ENCODE peak calls at places on chromosomes 4 and X, in six cellular contexts. D is PC-3, R is ovary, K is lung, H is heart left ventricle, F is lower lobe of right lung. B is an unnamed sample.

GRCh38 chr4:165740911-165741310 is 132.1 kb upstream of the TLL1 start:
- DNase-seq in F (no peak), R (no peak), K (no peak), H (no peak), D (peak), B (no peak)

GRCh38 chr4:88780389-88780788 is 82.8 kb upstream of the NAP1L5 start:
- DNase-seq in K (no peak), D (peak), F (no peak), R (no peak), H (no peak), B (no peak)

GRCh38 chr4:42371306-42372063 is 25.8 kb upstream of the SHISA3 start:
- DNase-seq in D (peak), F (no peak), K (no peak), R (no peak), H (no peak), B (no peak)

GRCh38 chrX:46803140-46803539 is 33.7 kb upstream of the RP2 start:
- DNase-seq in K (no peak), R (no peak), H (no peak), F (no peak), D (peak), B (no peak)

GRCh38 chrX:63754141-63754859 is 30.7 kb downstream of the ARHGEF9 start:
- DNase-seq in F (no peak), K (no peak), D (no peak), H (no peak), R (no peak), B (peak)

GRCh38 chrX:20857746-20858145 is 516.5 kb upstream of the CNKSR2 start:
- DNase-seq in F (no peak), H (no peak), R (no peak), K (no peak), D (peak), B (no peak)

GRCh38 chr4:126753592-126753991 is 879.2 kb upstream of the INTU start:
- DNase-seq in H (no peak), K (no peak), F (no peak), R (no peak), D (no peak), B (no peak)

GRCh38 chr4:3059090-3059428 is 15.3 kb downstream of the HTT-AS start:
- DNase-seq in K (no peak), D (no peak), R (no peak), F (no peak), H (no peak), B (no peak)

GRCh38 chr4:104425003-104425402 is 69.7 kb downstream of the CXXC4 start:
- DNase-seq in D (no peak), K (no peak), R (no peak), H (no peak), F (no peak), B (no peak)

GRCh38 chrX:88202149-88202548 is 544.9 kb upstream of the CPXCR1 start:
- DNase-seq in F (no peak), R (no peak), H (no peak), K (no peak), D (no peak), B (no peak)

GRCh38 chr4:79492148-79492547 is 84.1 kb upstream of the GK2 start:
- DNase-seq in D (no peak), H (peak), R (no peak), F (no peak), K (no peak), B (no peak)

GRCh38 chr4:72567821-72568620 is 1.0 kb downstream of the ADAMTS3 start:
- DNase-seq in H (peak), K (peak), D (peak), F (peak), R (peak), B (peak)

GRCh38 chr4:153223935-153224334 is 19.7 kb downstream of the TRIM2 start:
- DNase-seq in R (no peak), F (no peak), D (peak), H (no peak), K (peak), B (peak)

GRCh38 chr4:153224474-153224873 is 20.2 kb downstream of the TRIM2 start:
- DNase-seq in K (no peak), H (no peak), F (no peak), D (no peak), R (no peak), B (no peak)

GRCh38 chr4:153222162-153222789 is 18.0 kb downstream of the TRIM2 start:
- DNase-seq in F (no peak), K (no peak), R (peak), D (peak), H (peak), B (peak)

GRCh38 chr4:153222790-153223417 is 18.7 kb downstream of the TRIM2 start:
- DNase-seq in R (peak), K (peak), F (peak), D (peak), H (peak), B (peak)

DNA sequence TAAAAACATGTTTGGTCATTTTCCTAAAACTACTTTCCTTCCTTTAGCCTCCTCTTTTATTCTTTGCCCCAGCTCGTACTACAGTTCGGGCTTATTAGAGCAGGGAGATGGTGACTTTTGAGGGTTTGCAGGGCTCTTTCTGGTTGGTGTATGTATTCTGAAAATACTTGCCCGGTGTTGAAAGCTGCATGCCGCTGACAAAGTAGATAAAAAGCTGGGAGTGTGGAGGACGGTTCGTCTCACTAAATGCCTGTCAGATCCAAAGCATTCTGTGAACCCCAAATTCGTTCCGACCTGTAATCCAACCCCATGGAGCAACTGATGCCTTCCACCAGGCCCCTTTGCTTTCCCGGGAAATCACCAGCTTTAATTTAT is 19.2 kb downstream of the TRIM2 start:
- DNase-seq in K (no peak), H (no peak), D (no peak), F (no peak), R (no peak), B (no peak)
- H3K4me3 ChIP-seq in K (no peak), H (peak), D (peak), F (peak), R (peak), B (peak)

GRCh38 chrX:66018585-66019309 is 21.1 kb downstream of the VSIG4 start:
- DNase-seq in F (no peak), K (no peak), D (no peak), R (no peak), H (no peak), B (no peak)
- H3K27ac ChIP-seq in F (no peak), K (no peak), D (no peak), R (no peak), H (no peak), B (no peak)

DNA sequence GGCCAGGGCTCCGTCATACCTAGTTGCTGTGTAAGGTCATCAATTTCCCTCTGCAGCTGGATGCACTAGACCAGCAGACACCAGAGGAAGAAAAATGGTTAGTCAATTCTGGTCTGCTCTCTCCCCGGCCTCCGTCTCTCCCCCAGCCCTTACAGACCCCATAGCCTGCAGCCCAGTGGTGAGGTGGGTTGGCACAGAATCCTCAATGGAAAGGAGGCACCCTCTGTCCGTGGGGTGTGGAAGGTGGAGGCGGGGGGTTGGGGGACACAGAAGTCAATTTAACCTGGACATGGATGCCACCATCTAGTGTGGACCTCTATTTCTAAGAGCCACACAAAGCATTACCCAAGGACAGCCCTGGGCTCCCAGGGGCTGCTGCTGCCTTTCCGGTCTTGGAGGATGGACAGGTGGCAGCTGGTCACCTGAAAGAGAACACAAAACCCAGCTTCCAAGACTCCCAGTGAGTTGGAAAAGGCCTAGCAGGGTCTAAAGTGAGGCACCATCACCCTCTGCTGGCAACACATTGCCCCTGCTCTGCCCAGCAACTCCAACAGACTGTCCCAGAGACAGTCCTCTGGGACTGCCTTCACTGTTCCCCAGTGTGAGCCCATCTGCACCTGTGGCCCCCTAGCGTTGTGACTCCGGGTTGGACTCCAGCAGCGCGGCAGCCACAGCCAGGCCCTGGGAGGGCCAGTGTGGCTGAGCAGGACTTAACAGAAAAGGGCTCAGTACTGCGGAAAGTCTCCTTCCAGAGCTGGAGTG is 40.1 kb upstream of the NHSL2 start:
- DNase-seq in R (no peak), H (no peak), F (no peak), D (peak), K (no peak), B (peak)
- TF ChIP-seq CTCF in R (no peak), H (no peak), F (no peak), D (peak), K (no peak), B (no peak)

GRCh38 chrX:41421071-41421729 is 25.9 kb upstream of the NYX start:
- DNase-seq in F (no peak), R (no peak), K (no peak), H (no peak), D (no peak), B (no peak)
- H3K4me3 ChIP-seq in F (peak), R (peak), K (no peak), H (peak), D (no peak), B (no peak)

DNA sequence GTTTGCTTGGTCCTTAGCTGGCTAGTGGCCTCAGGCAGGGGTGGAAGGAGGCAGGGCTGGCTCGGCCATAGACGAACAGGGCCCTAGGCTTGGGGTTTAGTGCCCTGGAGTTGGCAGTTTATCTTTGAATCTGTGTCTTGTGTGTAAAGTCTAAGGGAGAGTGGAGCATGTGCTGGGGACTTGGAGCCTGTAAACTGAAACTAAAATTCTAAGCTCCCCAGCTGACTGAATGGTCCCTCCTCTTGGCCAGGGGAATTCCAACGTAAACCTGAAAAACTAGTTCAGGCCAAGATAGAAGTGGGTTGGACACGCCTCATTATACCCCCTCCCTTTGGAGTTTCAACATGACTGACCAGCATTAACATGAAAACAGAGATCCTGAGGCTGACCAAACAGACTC is 46.1 kb upstream of the GPR78 start:
- DNase-seq in H (no peak), F (no peak), D (peak), R (no peak), K (peak), B (peak)
- H3K27ac ChIP-seq in H (no peak), F (peak), D (peak), R (no peak), K (no peak), B (peak)

GRCh38 chrX:38561126-38561868 is at the start of gene TSPAN7:
- DNase-seq in R (peak), K (peak), F (peak), H (peak), D (peak), B (peak)
- TF ChIP-seq CTCF in R (no peak), K (no peak), F (no peak), H (no peak), D (no peak), B (no peak)

GRCh38 chrX:130085551-130085986 is 24.7 kb downstream of the ELF4 start:
- DNase-seq in F (no peak), K (no peak), H (no peak), D (no peak), R (no peak), B (peak)
- H3K4me3 ChIP-seq in F (peak), K (no peak), H (no peak), D (no peak), R (no peak), B (no peak)